ENCODE peak calls at places on chromosomes 2 and 18, in four cellular contexts. One of them, this sample, is unnamed.

GRCh38 chr2:194721227-194721626 is 935.8 kb upstream of the SLC39A10 start:
- DNase-seq in astrocyte: no peak
- DNase-seq in memory B cell: no peak
- DNase-seq in choroid plexus epithelial cell: no peak
- DNase-seq in this sample: no peak

GRCh38 chr18:11994346-11994707 is 13.0 kb downstream of the IMPA2 start:
- DNase-seq in astrocyte: no peak
- DNase-seq in memory B cell: no peak
- DNase-seq in choroid plexus epithelial cell: peak; percentile 85
- DNase-seq in this sample: no peak

GRCh38 chr2:220959391-220959802 is 612.7 kb downstream of the EPHA4 start:
- DNase-seq in astrocyte: no peak
- DNase-seq in memory B cell: no peak
- DNase-seq in choroid plexus epithelial cell: no peak
- DNase-seq in this sample: no peak

GRCh38 chr2:44778671-44779476 is 162.6 kb upstream of the SIX3 start:
- DNase-seq in astrocyte: no peak
- DNase-seq in memory B cell: peak; percentile 68
- DNase-seq in choroid plexus epithelial cell: no peak
- DNase-seq in this sample: no peak

GRCh38 chr18:58263055-58263732 is 219.2 kb downstream of the NEDD4L start:
- DNase-seq in astrocyte: peak; percentile 51
- DNase-seq in memory B cell: no peak
- DNase-seq in choroid plexus epithelial cell: no peak
- DNase-seq in this sample: no peak

GRCh38 chr2:70553334-70553583 is 367 bp downstream of the TGFA start:
- DNase-seq in astrocyte: no peak
- DNase-seq in memory B cell: no peak
- DNase-seq in choroid plexus epithelial cell: no peak
- DNase-seq in this sample: no peak

GRCh38 chr2:11553661-11554429 is 20.0 kb downstream of the GREB1 start:
- DNase-seq in astrocyte: peak; percentile 55
- DNase-seq in memory B cell: no peak
- DNase-seq in choroid plexus epithelial cell: peak; percentile 39
- DNase-seq in this sample: no peak

GRCh38 chr2:189821953-189822748 is 37.9 kb downstream of the PMS1 start:
- DNase-seq in astrocyte: peak; percentile 25
- DNase-seq in memory B cell: no peak
- DNase-seq in choroid plexus epithelial cell: peak; percentile 96
- DNase-seq in this sample: no peak

GRCh38 chr2:233807215-233807865 is 29.2 kb downstream of the MROH2A start:
- DNase-seq in astrocyte: no peak
- DNase-seq in memory B cell: no peak
- DNase-seq in choroid plexus epithelial cell: no peak
- DNase-seq in this sample: peak; percentile 4

GRCh38 chr18:13823707-13824395 is at the start of gene MC5R:
- DNase-seq in astrocyte: peak; percentile 4
- DNase-seq in memory B cell: peak; percentile 79
- DNase-seq in choroid plexus epithelial cell: peak; percentile 56
- DNase-seq in this sample: peak; percentile 74

GRCh38 chr18:49464718-49465598 is 4.5 kb upstream of the DYM start:
- DNase-seq in astrocyte: no peak
- DNase-seq in memory B cell: no peak
- DNase-seq in choroid plexus epithelial cell: peak; percentile 91
- DNase-seq in this sample: no peak

This sample was measured in progenitor cell of endocrine pancreas.